ENCODE peak calls at places on chromosomes 7 and 10, in four cellular contexts. D, N, X and S are unnamed samples.

GRCh38 chr10:20743935-20744334 is 153.2 kb downstream of the NEBL start:
- DNase-seq in D (no peak), N (no peak), X (no peak), S (no peak)

GRCh38 chr7:76386691-76387260 is 22.7 kb downstream of the SSC4D start:
- DNase-seq in D (no peak), N (no peak), X (no peak), S (no peak)

GRCh38 chr7:38186593-38187314 is 8.7 kb downstream of the STARD3NL start:
- DNase-seq in D (no peak), N (no peak), X (no peak), S (no peak)

GRCh38 chr7:67551027-67551426 is 554.4 kb downstream of the TYW1 start:
- DNase-seq in D (no peak), N (peak; percentile 61), X (no peak), S (no peak)

GRCh38 chr10:30758341-30758740 is 128.8 kb upstream of the LYZL2 start:
- DNase-seq in D (no peak), N (no peak), X (no peak), S (no peak)

GRCh38 chr7:82376739-82377138 is 66.8 kb downstream of the CACNA2D1 start:
- DNase-seq in D (no peak), N (no peak), X (no peak), S (no peak)

GRCh38 chr7:7005303-7005702 is 177.0 kb upstream of the C1GALT1 start:
- DNase-seq in D (no peak), N (no peak), X (no peak), S (no peak)

GRCh38 chr7:391411-391951 is 101.5 kb downstream of the FOXL3 start:
- DNase-seq in D (no peak), N (peak; percentile 44), X (peak; percentile 63), S (peak; percentile 68)

GRCh38 chr10:67722113-67722512 is 26.1 kb upstream of the CTNNA3 start:
- DNase-seq in D (no peak), N (no peak), X (no peak), S (no peak)

GRCh38 chr7:102425639-102426267 is 7.6 kb upstream of the ORAI2 start:
- DNase-seq in D (no peak), N (peak; percentile 84), X (peak; percentile 75), S (peak; percentile 82)

GRCh38 chr7:1054438-1055083 is 10.2 kb downstream of the GPR146 start:
- DNase-seq in D (no peak), N (no peak), X (no peak), S (no peak)

GRCh38 chr10:6878067-6878412 is 298.0 kb upstream of the PRKCQ start:
- DNase-seq in D (no peak), N (no peak), X (no peak), S (no peak)

GRCh38 chr10:110078317-110078716 is 70.5 kb downstream of the ADD3 start:
- DNase-seq in D (no peak), N (no peak), X (no peak), S (no peak)
- H3K4me1 ChIP-seq in D (peaks cover 54% of the 10 kb centered on the region), N (peaks cover 90% of the 10 kb centered on the region), X (peaks cover 32% of the 10 kb centered on the region), S (peaks cover 16% of the 10 kb centered on the region)

DNA sequence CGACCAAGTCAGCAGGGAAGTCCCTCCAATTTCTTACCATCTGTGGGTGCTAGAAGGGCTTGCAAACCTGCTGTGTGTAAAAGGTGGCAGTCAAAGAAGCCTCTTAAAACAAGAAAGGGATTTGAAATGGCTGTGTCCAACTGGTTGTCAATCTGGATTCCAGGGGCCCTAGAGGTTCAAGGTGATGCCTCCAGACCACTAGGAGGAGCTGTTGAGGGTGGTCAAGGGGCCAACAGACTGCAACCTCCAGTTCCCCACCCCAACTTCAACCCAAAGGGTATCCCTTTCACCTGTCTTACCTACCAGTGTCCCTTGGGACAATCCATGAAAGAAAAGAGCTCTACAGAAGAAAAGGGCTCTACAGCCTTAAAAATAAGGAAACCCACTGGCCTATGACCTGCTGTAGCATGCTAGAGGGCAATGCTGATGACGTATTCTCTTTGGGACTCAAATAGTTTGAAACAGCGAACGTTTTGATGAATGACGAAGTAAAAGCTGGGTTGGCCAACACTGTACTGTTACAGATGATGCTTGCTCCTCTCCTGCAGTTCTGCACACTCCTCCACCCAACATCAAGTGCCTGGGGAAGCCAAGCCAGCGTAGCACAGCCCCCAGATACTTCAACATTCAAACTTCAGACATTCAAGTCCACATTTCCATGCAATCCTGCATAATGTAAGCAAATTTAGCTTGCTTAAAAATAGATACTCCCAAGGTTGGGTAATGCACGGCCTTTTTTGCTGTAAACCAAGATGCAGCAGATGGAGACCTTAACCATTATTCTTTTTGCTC is 46.0 kb upstream of the WDR11 start:
- DNase-seq in D (no peak), N (no peak), X (no peak), S (no peak)
- H3K4me1 ChIP-seq in D (no peaks in the 10 kb centered on the region), N (no peaks in the 10 kb centered on the region), X (no peaks in the 10 kb centered on the region), S (no peaks in the 10 kb centered on the region)

DNA sequence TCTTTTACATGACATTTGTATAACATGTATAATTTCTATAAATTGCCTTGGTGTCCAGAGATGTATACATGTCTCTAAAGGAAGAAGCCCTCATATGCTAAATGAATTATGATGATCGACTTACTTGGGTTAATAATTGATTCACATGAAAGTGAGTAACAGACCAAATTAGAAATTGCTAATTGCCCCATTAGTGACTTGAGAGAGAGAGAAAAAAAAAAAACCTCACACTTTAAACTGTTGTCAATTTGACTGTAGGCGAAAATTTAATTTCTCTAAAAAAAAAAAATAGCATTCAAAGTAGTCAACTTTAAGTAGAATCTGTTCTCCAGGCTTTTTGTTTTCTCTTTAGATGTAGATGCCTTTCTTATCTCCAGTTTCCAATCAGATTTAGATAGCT is 383.3 kb downstream of the SH2D4B start:
- DNase-seq in D (no peak), N (no peak), X (no peak), S (no peak)
- H3K4me1 ChIP-seq in D (no peaks in the 10 kb centered on the region), N (no peaks in the 10 kb centered on the region), X (no peaks in the 10 kb centered on the region), S (no peaks in the 10 kb centered on the region)

DNA sequence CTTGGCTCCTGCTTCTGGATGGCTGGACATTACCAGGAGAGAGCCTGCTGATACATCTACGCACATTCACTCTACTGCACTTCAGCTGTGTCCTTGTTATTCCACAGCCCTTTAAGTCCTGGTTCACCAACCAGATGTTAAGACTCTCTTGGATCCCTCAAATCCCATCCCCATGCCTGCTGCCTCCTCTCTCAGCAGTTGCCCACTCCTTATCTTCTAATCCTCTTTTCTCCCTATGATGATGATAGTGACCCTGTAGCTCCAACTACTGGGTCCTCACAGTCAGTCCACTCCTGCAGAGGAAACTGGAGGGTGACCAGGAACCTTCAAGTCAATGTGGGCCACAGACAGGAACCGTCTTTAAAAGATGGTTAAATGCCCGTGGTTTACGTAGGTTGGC is 96.3 kb upstream of the PDCD4 start:
- DNase-seq in D (no peak), N (no peak), X (no peak), S (no peak)
- H3K4me1 ChIP-seq in D (peaks cover 62% of the 10 kb centered on the region), N (no peaks in the 10 kb centered on the region), X (no peaks in the 10 kb centered on the region), S (no peaks in the 10 kb centered on the region)

GRCh38 chr7:28956608-28957063 is 1.5 kb downstream of the TRIL start:
- DNase-seq in D (no peak), N (peak; percentile 83), X (peak; percentile 68), S (peak; percentile 85)
- H3K4me1 ChIP-seq in D (peaks cover 14% of the 10 kb centered on the region), N (peaks cover 54% of the 10 kb centered on the region), X (peaks cover 30% of the 10 kb centered on the region), S (no peaks in the 10 kb centered on the region)

DNA sequence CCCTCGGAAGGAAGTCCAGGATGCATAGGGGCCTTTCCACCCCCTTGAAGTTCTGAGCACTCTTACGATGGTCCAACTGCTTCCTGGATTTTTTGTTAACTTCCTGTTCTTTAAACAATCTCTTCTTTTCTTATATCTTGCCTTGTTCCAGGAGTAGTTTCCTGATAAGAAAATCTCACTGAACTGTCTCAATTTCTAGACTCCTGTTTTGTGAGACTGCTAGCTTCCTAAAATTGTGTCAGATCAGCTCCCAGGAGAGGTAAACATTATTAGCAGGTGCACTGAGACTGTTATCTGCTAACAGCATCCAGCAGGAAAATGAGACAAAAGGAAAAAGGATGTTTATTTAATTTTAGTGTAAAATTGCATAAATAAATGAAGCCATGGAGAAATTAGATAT is 106.2 kb upstream of the PITRM1 start:
- DNase-seq in D (no peak), N (no peak), X (no peak), S (no peak)
- H3K4me1 ChIP-seq in D (no peaks in the 10 kb centered on the region), N (no peaks in the 10 kb centered on the region), X (no peaks in the 10 kb centered on the region), S (no peaks in the 10 kb centered on the region)

GRCh38 chr7:47185839-47186238 is 396.1 kb downstream of the TNS3 start:
- DNase-seq in D (no peak), N (no peak), X (no peak), S (no peak)
- H3K4me1 ChIP-seq in D (peaks cover 45% of the 10 kb centered on the region), N (peaks cover 17% of the 10 kb centered on the region), X (peaks cover 53% of the 10 kb centered on the region), S (no peaks in the 10 kb centered on the region)

GRCh38 chr10:103153765-103154197 is 39.3 kb downstream of the NT5C2 start:
- DNase-seq in D (no peak), N (no peak), X (no peak), S (no peak)

GRCh38 chr10:103153302-103153759 is 39.7 kb downstream of the NT5C2 start:
- DNase-seq in D (no peak), N (no peak), X (no peak), S (no peak)

GRCh38 chr10:103157246-103157645 is 35.8 kb downstream of the NT5C2 start:
- DNase-seq in D (no peak), N (no peak), X (no peak), S (no peak)

GRCh38 chr10:103154464-103155299 is 38.4 kb downstream of the NT5C2 start:
- DNase-seq in D (no peak), N (no peak), X (no peak), S (no peak)

DNA sequence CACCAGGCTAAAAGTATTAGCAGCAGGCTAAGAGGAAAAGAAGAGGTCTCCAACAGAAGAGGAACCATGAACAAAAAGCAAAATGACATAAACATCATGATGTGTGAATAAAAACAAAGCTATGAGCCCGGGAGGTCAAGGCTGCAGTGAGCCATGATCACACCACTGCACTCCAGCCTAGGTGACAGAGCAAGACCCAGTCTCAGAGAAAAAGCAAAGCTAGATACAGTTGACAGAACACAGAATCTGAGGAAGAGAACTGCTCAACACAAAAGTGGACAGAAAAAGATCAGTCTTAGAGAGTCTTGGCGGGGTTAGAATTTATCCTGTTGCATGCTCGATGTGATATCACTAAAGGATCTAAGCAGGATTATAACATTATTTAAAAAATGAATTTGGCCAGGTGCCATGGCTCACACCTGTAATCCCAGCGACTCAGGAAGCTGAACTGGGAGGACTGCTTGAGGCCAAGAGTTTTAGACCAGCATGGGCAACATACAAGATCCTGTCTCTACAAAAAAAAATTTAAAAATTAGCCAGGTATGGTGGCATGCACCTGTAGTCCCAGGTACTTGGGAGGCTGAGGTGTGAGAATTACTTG is 37.5 kb downstream of the NT5C2 start:
- DNase-seq in D (no peak), N (no peak), X (no peak), S (no peak)
- H3K4me1 ChIP-seq in D (peaks cover 60% of the 10 kb centered on the region), N (peaks cover 40% of the 10 kb centered on the region), X (peaks cover 27% of the 10 kb centered on the region), S (peaks cover 8% of the 10 kb centered on the region)